ENCODE peak calls at places on chromosomes 11 and 22, in eight cellular contexts. One of them, this sample, is unnamed.

GRCh38 chr22:46791201-46791731 is 28.8 kb downstream of the TBC1D22A start:
- DNase-seq in substantia nigra: peak
- DNase-seq in astrocyte: peak
- DNase-seq in kidney: peak
- DNase-seq in left ventricle myocardium inferior: no peak
- DNase-seq in ELR: peak
- DNase-seq in bronchial epithelial cell: peak
- DNase-seq in amniotic stem cell: no peak
- DNase-seq in this sample: no peak

GRCh38 chr11:112304914-112305313 is 44.3 kb upstream of the PLET1 start:
- DNase-seq in substantia nigra: no peak
- DNase-seq in astrocyte: no peak
- DNase-seq in amniotic stem cell: no peak
- DNase-seq in left ventricle myocardium inferior: no peak
- DNase-seq in kidney: no peak
- DNase-seq in ELR: no peak
- DNase-seq in bronchial epithelial cell: no peak
- DNase-seq in this sample: no peak

GRCh38 chr11:23494981-23495380 is 634.7 kb upstream of the CCDC179 start:
- DNase-seq in kidney: no peak
- DNase-seq in amniotic stem cell: no peak
- DNase-seq in ELR: no peak
- DNase-seq in bronchial epithelial cell: no peak
- DNase-seq in astrocyte: no peak
- DNase-seq in substantia nigra: no peak
- DNase-seq in left ventricle myocardium inferior: no peak
- DNase-seq in this sample: no peak

GRCh38 chr11:16832193-16832539 is 93.7 kb downstream of the C11orf58 start:
- DNase-seq in bronchial epithelial cell: no peak
- DNase-seq in ELR: no peak
- DNase-seq in kidney: no peak
- DNase-seq in substantia nigra: no peak
- DNase-seq in astrocyte: no peak
- DNase-seq in left ventricle myocardium inferior: no peak
- DNase-seq in amniotic stem cell: no peak
- DNase-seq in this sample: no peak

GRCh38 chr11:58254936-58255335 is 13.1 kb downstream of the OR10W1 start:
- DNase-seq in kidney: no peak
- DNase-seq in amniotic stem cell: no peak
- DNase-seq in bronchial epithelial cell: no peak
- DNase-seq in astrocyte: no peak
- DNase-seq in left ventricle myocardium inferior: no peak
- DNase-seq in ELR: peak
- DNase-seq in substantia nigra: no peak
- DNase-seq in this sample: no peak

GRCh38 chr22:37739611-37740049 is 42.8 kb downstream of the TRIOBP start:
- DNase-seq in kidney: no peak
- DNase-seq in bronchial epithelial cell: no peak
- DNase-seq in astrocyte: no peak
- DNase-seq in left ventricle myocardium inferior: peak
- DNase-seq in ELR: no peak
- DNase-seq in amniotic stem cell: no peak
- DNase-seq in substantia nigra: no peak
- DNase-seq in this sample: no peak

GRCh38 chr22:37485714-37486223 is 415 bp downstream of the MFNG start:
- DNase-seq in amniotic stem cell: no peak
- DNase-seq in kidney: no peak
- DNase-seq in substantia nigra: no peak
- DNase-seq in bronchial epithelial cell: no peak
- DNase-seq in ELR: no peak
- DNase-seq in left ventricle myocardium inferior: no peak
- DNase-seq in astrocyte: no peak
- DNase-seq in this sample: no peak

GRCh38 chr11:74182635-74183034 is 11.5 kb downstream of the PPME1 start:
- DNase-seq in astrocyte: peak
- DNase-seq in bronchial epithelial cell: peak
- DNase-seq in ELR: peak
- DNase-seq in kidney: no peak
- DNase-seq in left ventricle myocardium inferior: no peak
- DNase-seq in substantia nigra: no peak
- DNase-seq in amniotic stem cell: no peak
- DNase-seq in this sample: no peak

GRCh38 chr11:28606930-28607329 is 498.7 kb downstream of the METTL15 start:
- DNase-seq in kidney: peak
- DNase-seq in left ventricle myocardium inferior: no peak
- DNase-seq in astrocyte: no peak
- DNase-seq in substantia nigra: no peak
- DNase-seq in bronchial epithelial cell: peak
- DNase-seq in amniotic stem cell: no peak
- DNase-seq in ELR: peak
- DNase-seq in this sample: no peak

GRCh38 chr11:8258289-8258688 is 5.4 kb downstream of the LMO1 start:
- DNase-seq in bronchial epithelial cell: no peak
- DNase-seq in ELR: no peak
- DNase-seq in left ventricle myocardium inferior: no peak
- DNase-seq in kidney: peak
- DNase-seq in amniotic stem cell: no peak
- DNase-seq in substantia nigra: peak
- DNase-seq in astrocyte: no peak
- DNase-seq in this sample: no peak